ENCODE peak calls at places on chromosomes 12 and 14, in nine cellular contexts. E, N, C, A, G, V, Z, T and U are unnamed samples.

GRCh38 chr14:22159049-22159448 is 430.0 kb downstream of the DAD1 start:
- DNase-seq in G (no peak), A (no peak), T (no peak), C (no peak), N (no peak), V (no peak), E (no peak), Z (no peak), U (no peak)

GRCh38 chr12:44154128-44154527 is 318.2 kb downstream of the TMEM117 start:
- DNase-seq in V (no peak), E (no peak), Z (no peak), A (no peak), N (no peak), T (no peak), G (no peak), C (no peak), U (no peak)

GRCh38 chr14:58100735-58101368 is 51.2 kb downstream of the ARMH4 start:
- DNase-seq in N (no peak), E (no peak), G (no peak), A (no peak), V (no peak), T (no peak), C (no peak), Z (no peak), U (no peak)

GRCh38 chr12:2117541-2117940 is 64.8 kb downstream of the CACNA1C start:
- DNase-seq in G (no peak), V (no peak), E (no peak), A (no peak), T (no peak), C (peak; percentile 15), Z (peak; percentile 45), N (no peak), U (no peak)

GRCh38 chr12:27199638-27200300 is 44.3 kb upstream of the STK38L start:
- DNase-seq in Z (no peak), A (no peak), N (no peak), E (no peak), G (no peak), V (no peak), C (no peak), T (no peak), U (no peak)

GRCh38 chr14:95482967-95483842 is 33.2 kb downstream of the SYNE3 start:
- DNase-seq in A (peak; percentile 74), V (peak; percentile 46), T (peak; percentile 71), C (peak; percentile 78), G (peak; percentile 88), N (peak; percentile 67), Z (no peak), E (peak; percentile 67), U (no peak)

GRCh38 chr12:30794591-30795409 is 40.0 kb upstream of the CAPRIN2 start:
- DNase-seq in V (peak; percentile 94), T (no peak), C (no peak), A (no peak), G (peak; percentile 66), E (peak; percentile 92), N (no peak), Z (no peak), U (no peak)

GRCh38 chr14:105455086-105455640 is 19.5 kb upstream of the CRIP2 start:
- DNase-seq in T (no peak), N (no peak), C (no peak), A (no peak), G (no peak), E (no peak), Z (no peak), V (no peak), U (no peak)

GRCh38 chr12:27191531-27191930 is 52.6 kb upstream of the STK38L start:
- DNase-seq in V (no peak), A (no peak), E (no peak), C (no peak), G (no peak), T (no peak), Z (no peak), N (no peak), U (no peak)

GRCh38 chr14:81162941-81163340 is 57.8 kb downstream of the GTF2A1 start:
- DNase-seq in C (no peak), G (no peak), V (peak; percentile 23), T (no peak), Z (no peak), A (no peak), E (peak; percentile 40), N (no peak), U (no peak)

GRCh38 chr14:70020350-70021170 is 141.3 kb downstream of the SMOC1 start:
- DNase-seq in A (no peak), G (no peak), E (no peak), N (no peak), Z (no peak), C (no peak), T (no peak), V (no peak), U (no peak)

GRCh38 chr12:131775124-131775903 is 52.9 kb upstream of the MMP17 start:
- DNase-seq in E (no peak), N (no peak), G (no peak), V (no peak), A (no peak), T (no peak), C (no peak), Z (no peak), U (no peak)

GRCh38 chr14:37363661-37364060 is 165.9 kb downstream of the MIPOL1 start:
- DNase-seq in T (no peak), A (no peak), E (no peak), C (no peak), N (no peak), Z (no peak), G (no peak), V (no peak), U (no peak)

GRCh38 chr14:76125506-76125905 is 26.2 kb upstream of the GPATCH2L start:
- DNase-seq in C (no peak), T (no peak), G (no peak), E (no peak), N (no peak), V (no peak), Z (no peak), A (no peak), U (no peak)

GRCh38 chr12:38386238-38386985 is 69.8 kb downstream of the ALG10B start:
- DNase-seq in C (no peak), N (no peak), Z (no peak), V (no peak), A (no peak), G (no peak), T (no peak), E (peak; percentile 13), U (no peak)

GRCh38 chr14:88359500-88359899 is 26.0 kb upstream of the SPATA7 start:
- DNase-seq in N (no peak), A (no peak), Z (no peak), C (no peak), E (no peak), G (no peak), T (no peak), V (no peak), U (no peak)
- H3K27ac ChIP-seq in N (no peak overlapping the region), A (no peak overlapping the region), Z (no peak overlapping the region), C (no peak overlapping the region), E (no peak overlapping the region), G (no peak overlapping the region), T (no peak overlapping the region), V (no peak overlapping the region), U (no peak overlapping the region)

GRCh38 chr12:99746538-99746937 is 99.0 kb downstream of the GARIN6 start:
- DNase-seq in Z (no peak), T (no peak), G (no peak), N (no peak), V (no peak), C (no peak), E (peak; percentile 3), A (no peak), U (no peak)
- TF ChIP-seq POLR2A in Z (no peak), T (no peak), G (no peak), N (no peak), V (no peak), C (no peak), E (no peak), A (no peak), U (no peak)

GRCh38 chr14:54515670-54516069 is 6.0 kb downstream of the CGRRF1 start:
- DNase-seq in E (no peak), Z (no peak), A (no peak), T (no peak), G (no peak), N (no peak), V (no peak), C (no peak), U (no peak)

GRCh38 chr14:54512393-54512792 is 2.7 kb downstream of the CGRRF1 start:
- DNase-seq in E (no peak), G (no peak), T (no peak), V (no peak), A (no peak), N (no peak), Z (no peak), C (no peak), U (no peak)

DNA sequence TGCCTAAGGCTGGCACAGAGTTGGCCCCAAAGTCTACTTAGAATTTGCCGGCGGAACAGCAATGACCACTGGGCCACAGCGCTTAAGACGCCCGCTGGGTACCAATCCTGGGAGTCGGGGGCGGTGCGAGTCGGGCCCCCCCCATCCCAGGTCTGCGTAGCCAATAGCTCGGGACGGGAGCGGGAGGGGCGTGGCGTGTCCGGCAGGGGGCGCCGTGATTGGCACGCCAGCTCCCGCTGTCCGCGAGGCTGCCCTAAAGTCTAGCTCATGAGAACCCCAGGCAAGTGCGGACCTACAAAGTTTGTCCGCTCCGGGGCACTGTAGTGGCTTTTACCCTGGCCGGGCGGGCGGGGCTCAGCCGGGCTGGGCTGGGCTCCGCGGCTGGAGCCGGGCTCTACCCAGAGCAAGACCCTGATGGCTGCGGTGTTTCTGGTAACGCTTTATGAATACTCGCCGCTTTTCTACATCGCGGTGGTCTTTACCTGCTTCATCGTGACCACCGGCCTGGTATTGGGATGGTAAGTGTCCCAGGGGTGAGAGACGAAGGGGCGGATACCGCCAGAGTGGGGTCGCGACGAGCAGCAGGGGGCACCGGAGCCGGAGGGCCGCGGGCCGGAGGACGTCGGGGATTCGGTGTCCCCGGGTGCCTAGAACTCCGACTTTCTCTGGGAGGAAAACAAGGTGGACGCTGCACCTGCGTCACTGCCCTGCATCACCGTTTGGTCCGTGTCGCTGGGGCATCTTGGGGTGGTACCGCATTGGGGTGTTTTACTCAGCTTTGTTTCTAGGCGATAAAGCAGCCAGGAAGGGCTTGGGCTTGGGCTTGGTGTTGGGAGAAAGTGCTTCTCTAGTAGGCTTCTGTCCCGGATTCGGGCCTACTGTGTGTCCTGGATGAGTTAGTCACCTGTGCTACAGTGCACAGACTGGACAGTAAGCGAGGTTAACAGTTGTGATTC is at the start of gene CGRRF1:
- DNase-seq in G (peak; percentile 99), N (peak; percentile 98), T (peak; percentile 99), C (peak; percentile 97), A (peak; percentile 98), Z (peak; percentile 99), E (peak; percentile 98), V (peak; percentile 96), U (peak; percentile 95)
- H3K27ac ChIP-seq in G (no peak within 1 kb of the TSS), N (peak within 1 kb of the TSS; percentile 87), T (peak within 1 kb of the TSS; percentile 83), C (peak within 1 kb of the TSS; percentile 74), A (peak within 1 kb of the TSS; percentile 87), Z (peak within 1 kb of the TSS; percentile 74), E (peak within 1 kb of the TSS; percentile 93), V (peak within 1 kb of the TSS; percentile 49), U (peak within 1 kb of the TSS; percentile 85)

DNA sequence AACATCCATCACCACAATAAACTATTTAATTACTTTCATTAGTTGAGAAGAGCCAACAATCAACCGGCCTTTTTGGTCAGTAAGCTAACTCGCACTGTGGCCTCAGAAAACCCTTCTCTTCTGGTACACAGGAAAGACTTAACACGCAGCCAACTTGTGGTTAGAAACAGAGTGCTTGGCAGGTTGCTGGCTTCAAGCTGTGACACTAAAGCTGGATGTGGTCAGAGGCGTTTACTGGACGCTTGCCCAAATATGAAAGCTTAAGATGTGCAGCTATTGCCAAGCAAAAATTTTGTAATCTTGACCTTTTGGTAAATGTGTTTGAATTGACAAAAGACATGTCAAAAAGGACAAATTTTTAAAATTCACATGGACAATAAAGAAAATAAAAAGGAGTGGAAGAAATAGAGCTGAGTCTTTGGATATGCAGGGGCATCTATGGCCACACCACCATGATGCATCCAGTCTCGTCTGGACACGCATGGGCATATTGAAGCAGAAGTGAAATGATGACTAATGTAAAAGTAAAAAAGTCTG is 2.6 kb upstream of the KLRK1 start:
- DNase-seq in V (peak; percentile 79), Z (no peak), E (peak; percentile 69), G (peak; percentile 78), A (peak; percentile 74), C (no peak), N (peak; percentile 41), T (peak; percentile 30), U (no peak)
- TF ChIP-seq POLR2A in V (no peak), Z (no peak), E (no peak), G (no peak), A (no peak), C (no peak), N (no peak), T (no peak), U (no peak)